ENCODE peak calls at places on chromosomes 7 and 10, in four cellular contexts. G is transverse colon, Z is stomach, I is esophagus muscularis mucosa. J is an unnamed sample.
A peak's percentile ranks its signal among the peaks of the same experiment; 100 is the strongest.

GRCh38 chr7:105086850-105087249 is 72.8 kb downstream of the KMT2E start:
- DNase-seq in I (no peak), G (no peak), Z (no peak), J (no peak)

GRCh38 chr10:44382981-44383748 is 1.7 kb downstream of the CXCL12 start:
- DNase-seq in G (no peak), I (no peak), Z (peak; percentile 11), J (no peak)

GRCh38 chr7:113880467-113881040 is 38.3 kb downstream of the PPP1R3A start:
- DNase-seq in G (no peak), I (no peak), Z (no peak), J (no peak)

GRCh38 chr10:33665512-33665911 is 331.0 kb upstream of the NRP1 start:
- DNase-seq in Z (no peak), G (no peak), I (no peak), J (no peak)

GRCh38 chr7:92955081-92955480 is 118.7 kb upstream of the CDK6 start:
- DNase-seq in Z (no peak), I (no peak), G (no peak), J (no peak)

GRCh38 chr10:90193240-90193985 is 492.0 kb downstream of the KIF20B start:
- DNase-seq in G (no peak), I (no peak), Z (no peak), J (no peak)

GRCh38 chr7:158821173-158822021 is 7.9 kb downstream of the ESYT2 start:
- DNase-seq in Z (no peak), I (peak; percentile 87), G (no peak), J (peak; percentile 46)

GRCh38 chr10:13803566-13804554 is 217.1 kb downstream of the PRPF18 start:
- DNase-seq in I (no peak), G (no peak), Z (no peak), J (no peak)

GRCh38 chr10:112519129-112519761 is 72.2 kb downstream of the VTI1A start:
- DNase-seq in Z (no peak), I (no peak), G (peak; percentile 36), J (no peak)

GRCh38 chr10:625335-625699 is 64.2 kb downstream of the DIP2C start:
- DNase-seq in I (no peak), G (no peak), Z (no peak), J (no peak)

GRCh38 chr7:17402628-17403278 is 104.3 kb downstream of the AHR start:
- DNase-seq in I (no peak), Z (no peak), G (no peak), J (no peak)

GRCh38 chr10:33460461-33461294 is 126.2 kb upstream of the NRP1 start:
- DNase-seq in G (no peak), Z (peak; percentile 31), I (no peak), J (peak; percentile 40)

GRCh38 chr10:13712799-13713581 is 126.2 kb downstream of the PRPF18 start:
- DNase-seq in I (peak; percentile 93), Z (peak; percentile 49), G (peak; percentile 66), J (peak; percentile 66)

GRCh38 chr10:95840121-95840520 is 67.7 kb upstream of the CC2D2B start:
- DNase-seq in I (no peak), Z (no peak), G (no peak), J (no peak)
- TF ChIP-seq EP300 in I (no peak), Z (no peak), G (no peak), J (no peak)

GRCh38 chr10:132687181-132687892 is 98.6 kb downstream of the NKX6-2 start:
- DNase-seq in G (no peak), I (no peak), Z (no peak), J (no peak)
- H3K4me3 ChIP-seq in G (no peak overlapping the region), I (no peak overlapping the region), Z (no peak overlapping the region), J (no peak overlapping the region)

DNA sequence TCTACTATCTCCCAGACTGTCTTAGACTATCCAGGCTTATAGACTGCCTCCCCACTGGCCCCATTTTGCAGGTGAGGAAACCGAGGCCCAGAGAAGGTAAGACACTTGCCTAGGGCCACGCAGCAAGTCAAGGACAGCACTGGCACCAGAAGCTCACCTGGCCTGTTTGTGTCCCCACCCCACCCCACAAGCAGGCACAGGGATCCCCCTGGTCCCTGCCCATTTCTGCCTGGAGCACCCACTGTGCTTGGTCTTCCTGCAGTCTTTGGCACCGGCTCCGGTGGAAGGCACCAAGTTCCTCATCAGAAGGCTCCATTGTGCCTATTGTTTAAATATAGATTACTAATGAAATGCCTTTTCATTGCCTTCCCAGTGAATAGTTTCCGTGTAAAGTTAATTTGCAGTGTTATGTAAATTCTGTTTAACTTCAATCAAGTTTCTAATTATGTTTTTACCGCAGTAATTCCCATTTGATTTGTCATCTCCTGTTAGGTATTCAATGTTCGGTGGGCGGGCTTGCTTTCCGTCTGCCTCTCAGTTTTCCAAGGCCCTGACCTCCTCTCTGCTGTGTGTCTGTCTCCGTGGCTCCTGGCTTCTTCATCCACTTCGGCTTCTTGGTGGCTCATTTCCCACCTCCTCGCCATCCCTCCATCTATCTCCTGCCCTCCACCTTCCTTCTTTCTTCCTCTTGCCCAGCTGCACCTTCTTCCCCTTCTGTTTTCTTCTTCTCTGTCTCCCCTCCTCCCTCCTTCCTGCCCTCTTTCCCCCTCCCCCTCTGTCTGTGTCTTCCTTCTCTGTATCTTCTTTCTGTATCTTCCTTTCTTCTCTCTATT is 75.8 kb downstream of the ZMIZ1 start:
- DNase-seq in Z (peak; percentile 45), I (no peak), G (no peak), J (no peak)
- H3K4me1 ChIP-seq in Z (peaks cover 85% of the 10 kb centered on the region), I (peaks cover 99% of the 10 kb centered on the region), G (peaks cover 54% of the 10 kb centered on the region), J (peaks cover 90% of the 10 kb centered on the region)

DNA sequence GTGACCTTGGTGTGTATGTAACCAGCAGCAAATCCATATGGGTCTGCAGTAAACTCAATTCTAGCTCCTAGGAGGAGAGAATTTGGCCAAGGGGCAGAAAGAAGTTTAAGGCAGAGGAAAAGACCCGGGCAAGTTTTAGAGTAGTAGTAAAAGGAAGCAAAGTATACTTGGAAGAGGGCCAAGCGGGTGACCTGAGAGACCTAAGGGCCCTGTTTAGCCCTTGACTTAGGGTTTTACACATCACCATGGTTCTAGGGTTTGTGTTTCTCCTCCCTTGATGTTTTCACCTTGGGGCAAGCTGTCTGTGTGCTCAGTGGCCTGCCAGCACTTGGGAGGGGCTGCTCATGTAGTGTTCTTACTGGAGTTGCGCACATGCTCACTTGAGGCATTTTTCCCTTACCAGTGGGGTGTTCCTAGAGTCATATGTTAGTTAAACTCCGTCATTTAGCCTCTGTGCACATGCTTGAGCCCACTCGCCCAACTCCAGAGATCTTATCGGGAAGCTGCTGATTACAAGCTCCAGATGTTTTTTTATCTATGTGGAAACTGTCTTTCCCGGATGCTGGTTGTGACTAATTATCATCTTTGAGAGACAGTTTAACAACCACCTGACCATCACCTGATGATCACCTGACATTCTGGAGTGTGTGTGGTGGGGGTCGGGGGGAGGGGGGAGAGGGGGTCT is 137.6 kb upstream of the PRSS1 start:
- DNase-seq in Z (no peak), I (no peak), G (no peak), J (no peak)
- TF ChIP-seq EP300 in Z (no peak), I (no peak), G (no peak), J (no peak)

GRCh38 chr10:133235891-133236321 is 1.7 kb upstream of the VENTX start:
- DNase-seq in I (no peak), G (no peak), Z (no peak), J (no peak)

GRCh38 chr10:133237241-133238065 is at the start of gene VENTX:
- DNase-seq in I (no peak), G (no peak), Z (no peak), J (no peak)

GRCh38 chr10:133238066-133238804 is 580 bp downstream of the VENTX start:
- DNase-seq in Z (no peak), I (no peak), G (no peak), J (no peak)

GRCh38 chr10:133236411-133237240 is 1.0 kb upstream of the VENTX start:
- DNase-seq in I (no peak), Z (no peak), G (no peak), J (no peak)

DNA sequence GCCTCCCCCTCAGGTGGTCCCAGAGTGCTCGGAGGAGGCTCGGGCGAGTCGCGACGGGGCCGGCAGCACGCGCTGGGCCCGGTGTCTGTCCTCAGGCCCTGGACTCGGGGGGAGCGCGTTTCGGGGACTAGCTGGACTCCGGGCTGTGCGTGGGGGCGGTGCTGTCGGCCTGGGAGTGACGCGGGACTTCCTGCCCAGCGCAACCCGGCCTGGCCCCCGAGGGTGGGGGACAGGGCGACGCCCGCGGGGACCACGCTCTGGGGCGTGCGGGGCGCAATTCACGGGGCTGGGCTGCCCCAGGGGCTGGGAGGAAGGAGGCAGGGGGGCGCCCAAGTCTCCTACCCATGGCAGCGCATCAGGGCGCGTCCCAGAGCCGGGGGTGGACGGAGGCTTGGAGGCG is 2.4 kb upstream of the VENTX start:
- DNase-seq in I (no peak), G (no peak), Z (no peak), J (no peak)
- H3K4me3 ChIP-seq in I (peak overlapping the region; percentile 35), G (peak overlapping the region; percentile 26), Z (peak overlapping the region; percentile 27), J (peak overlapping the region; percentile 46)

J was measured in tibial nerve.